ENCODE peak calls at places on chromosomes 3 and 15, in nine cellular contexts. F, T, Q, E, B, J, X, L and W are unnamed samples.

GRCh38 chr3:128070898-128071591 is 18.8 kb downstream of the SEC61A1 start:
- DNase-seq in X (no peak), F (no peak), Q (no peak), T (no peak), E (no peak), B (no peak), L (no peak), J (no peak), W (no peak)

GRCh38 chr15:55277116-55277564 is 12.5 kb downstream of the RAB27A start:
- DNase-seq in X (no peak), J (no peak), L (no peak), F (no peak), T (no peak), B (no peak), Q (peak), E (no peak), W (no peak)

GRCh38 chr15:57525581-57525980 is 66.1 kb upstream of the MYZAP start:
- DNase-seq in B (no peak), F (no peak), J (no peak), L (no peak), T (no peak), E (no peak), Q (no peak), X (no peak), W (no peak)

GRCh38 chr3:189721873-189722665 is 90.9 kb downstream of the TP63 start:
- DNase-seq in Q (no peak), L (peak), B (no peak), T (no peak), F (no peak), X (no peak), E (no peak), J (no peak), W (peak)

GRCh38 chr15:101323793-101324505 is 28.9 kb upstream of the SNRPA1 start:
- DNase-seq in B (no peak), X (no peak), F (no peak), E (no peak), T (no peak), Q (no peak), J (no peak), L (no peak), W (no peak)

GRCh38 chr3:126394179-126394976 is at the start of gene CFAP100:
- DNase-seq in T (no peak), L (peak), J (peak), E (no peak), B (no peak), F (peak), Q (peak), X (no peak), W (peak)

GRCh38 chr3:195697582-195698324 is 23.0 kb upstream of the MUC20 start:
- DNase-seq in L (peak), Q (peak), X (peak), F (no peak), E (peak), B (no peak), T (peak), J (peak), W (peak)

GRCh38 chr3:76107935-76108570 is 322.7 kb upstream of the ZNF717 start:
- DNase-seq in T (peak), F (peak), X (no peak), B (no peak), L (peak), Q (peak), E (peak), J (no peak), W (peak)

GRCh38 chr3:191020730-191021405 is 158.4 kb upstream of the GMNC start:
- DNase-seq in L (no peak), F (no peak), E (peak), X (no peak), B (no peak), J (no peak), T (peak), Q (no peak), W (no peak)

GRCh38 chr3:71374582-71374981 is 208.9 kb downstream of the FOXP1 start:
- DNase-seq in B (no peak), E (no peak), T (no peak), F (no peak), J (no peak), X (no peak), Q (no peak), L (no peak), W (no peak)

GRCh38 chr15:78492841-78493240 is 14.5 kb upstream of the HYKK start:
- DNase-seq in T (peak), X (no peak), Q (peak), J (no peak), E (peak), F (no peak), B (no peak), L (no peak), W (no peak)

GRCh38 chr3:30496496-30496966 is 109.9 kb upstream of the TGFBR2 start:
- DNase-seq in X (no peak), L (peak), J (peak), T (no peak), E (peak), F (no peak), B (peak), Q (peak), W (peak)

GRCh38 chr3:33377931-33378330 is 62.3 kb downstream of the UBP1 start:
- DNase-seq in E (peak), B (no peak), F (no peak), J (no peak), Q (peak), X (no peak), T (no peak), L (peak), W (peak)

GRCh38 chr3:9770276-9770812 is 597 bp upstream of the CAMK1 start:
- DNase-seq in X (no peak), T (no peak), B (peak), J (peak), E (no peak), Q (peak), L (no peak), F (no peak), W (no peak)

GRCh38 chr3:147669076-147669475 is 259.9 kb downstream of the ZIC1 start:
- DNase-seq in L (no peak), F (no peak), J (no peak), Q (no peak), B (no peak), T (no peak), E (no peak), X (no peak), W (no peak)

GRCh38 chr3:188123170-188123920 is 30.6 kb upstream of the LPP start:
- DNase-seq in Q (peak), B (no peak), F (no peak), J (no peak), L (peak), E (no peak), T (no peak), X (no peak), W (no peak)

GRCh38 chr15:20295238-20295811 is 246.3 kb downstream of the GOLGA6L6 start:
- DNase-seq in E (no peak), Q (no peak), L (no peak), J (no peak), F (no peak), X (no peak), T (no peak), B (no peak), W (no peak)

GRCh38 chr3:115401891-115402501 is 221.3 kb upstream of the GAP43 start:
- DNase-seq in T (peak), J (no peak), X (no peak), F (no peak), B (no peak), Q (peak), E (peak), L (peak), W (peak)

GRCh38 chr15:87561641-87562040 is 694.9 kb downstream of the NTRK3 start:
- DNase-seq in T (no peak), F (no peak), Q (no peak), J (no peak), X (no peak), E (no peak), B (no peak), L (no peak), W (no peak)

GRCh38 chr15:99169769-99170311 is 65.0 kb downstream of the SYNM start:
- DNase-seq in T (peak), X (no peak), J (peak), F (no peak), Q (peak), E (peak), B (no peak), L (no peak), W (no peak)

GRCh38 chr15:25554640-25555039 is 115.8 kb upstream of the UBE3A start:
- DNase-seq in T (no peak), J (no peak), L (no peak), B (no peak), X (no peak), E (no peak), F (no peak), Q (no peak), W (no peak)

GRCh38 chr3:181709537-181710279 is 2.0 kb upstream of the SOX2 start:
- DNase-seq in F (peak), E (peak), J (peak), T (no peak), L (peak), X (peak), Q (peak), B (peak), W (peak)

GRCh38 chr3:67678665-67679064 is 24.3 kb upstream of the SUCLG2 start:
- DNase-seq in F (no peak), J (no peak), X (no peak), T (no peak), B (no peak), E (no peak), L (no peak), Q (no peak), W (no peak)

GRCh38 chr3:42013652-42014442 is 51.9 kb upstream of the ULK4 start:
- DNase-seq in T (no peak), X (no peak), F (peak), Q (no peak), E (no peak), L (no peak), B (no peak), J (peak), W (no peak)

GRCh38 chr3:45677045-45677436 is 12.2 kb upstream of the SACM1L start:
- DNase-seq in Q (peak), L (peak), J (peak), F (no peak), T (peak), B (peak), X (no peak), E (peak), W (peak)

DNA sequence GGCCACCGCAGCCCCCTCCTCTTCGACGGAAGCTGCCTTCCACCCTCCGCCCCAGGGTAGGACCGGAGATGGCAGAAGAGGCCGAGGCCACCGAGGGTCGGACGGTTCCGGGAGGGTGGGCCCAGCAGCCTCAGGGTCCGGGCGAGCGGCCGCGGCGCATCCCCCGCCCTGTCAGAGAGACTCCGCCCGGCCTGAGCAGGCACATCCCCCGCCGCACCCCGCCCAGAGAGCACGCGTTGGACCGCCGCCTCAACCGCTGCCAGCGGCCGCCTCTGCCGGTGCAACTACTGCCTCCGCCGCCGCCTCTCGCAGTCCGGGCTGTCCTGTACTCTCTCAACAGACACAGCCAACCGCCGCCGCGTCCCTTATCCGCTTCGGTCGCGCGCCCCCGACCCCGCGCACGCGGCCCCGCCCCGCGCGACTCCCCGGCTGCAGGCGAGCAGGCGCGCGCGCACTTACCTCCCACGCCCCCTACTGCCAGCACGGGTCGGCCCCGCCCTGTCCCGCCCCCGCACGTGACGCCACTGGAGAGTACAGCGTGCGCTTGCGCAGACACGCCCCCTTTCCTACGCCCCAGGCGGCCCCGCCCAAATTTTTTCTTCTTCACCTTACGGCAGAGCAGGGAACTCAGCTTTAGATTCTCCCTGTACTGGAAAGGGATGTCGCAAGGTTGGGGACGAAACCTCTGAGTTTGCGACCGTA is at the start of gene MYO9A:
- DNase-seq in X (peak), L (peak), B (peak), Q (peak), F (peak), T (peak), J (peak), E (peak), W (peak)
- TF ChIP-seq CTCF in X (no peak), L (peak), B (no peak), Q (no peak), F (no peak), T (peak), J (peak), E (peak), W (no peak)

DNA sequence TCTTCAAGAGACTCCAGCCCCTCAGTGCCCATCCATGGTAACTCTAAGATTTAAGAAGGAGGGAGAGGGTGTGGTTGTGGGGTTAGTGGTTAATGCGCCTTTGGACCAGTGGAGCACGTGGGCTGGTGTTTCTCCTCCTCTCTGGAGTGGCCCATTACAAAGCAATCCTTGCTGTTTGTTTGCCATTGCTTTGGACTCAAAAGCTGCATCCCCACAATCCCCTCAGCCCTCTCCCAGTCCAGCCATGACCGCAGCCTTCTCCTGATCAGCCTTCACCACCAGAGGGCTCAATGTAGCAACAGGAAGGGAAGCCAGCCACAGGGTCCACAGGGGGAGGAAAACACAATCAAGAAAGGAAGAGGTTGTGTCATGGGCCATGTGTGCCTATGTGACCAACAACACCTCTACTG is 38.4 kb upstream of the FAM174B start:
- DNase-seq in B (no peak), F (peak), J (no peak), L (peak), E (no peak), X (no peak), T (no peak), Q (peak), W (no peak)
- TF ChIP-seq CTCF in B (no peak), F (peak), J (no peak), L (peak), E (peak), X (peak), T (peak), Q (peak), W (peak)

GRCh38 chr15:40289140-40289775 is 6.4 kb upstream of the ANKRD63 start:
- DNase-seq in F (no peak), J (no peak), L (no peak), X (no peak), T (no peak), Q (no peak), B (no peak), E (no peak), W (peak)
- TF ChIP-seq CTCF in F (no peak), J (no peak), L (peak), X (no peak), T (no peak), Q (no peak), B (no peak), E (no peak), W (no peak)

DNA sequence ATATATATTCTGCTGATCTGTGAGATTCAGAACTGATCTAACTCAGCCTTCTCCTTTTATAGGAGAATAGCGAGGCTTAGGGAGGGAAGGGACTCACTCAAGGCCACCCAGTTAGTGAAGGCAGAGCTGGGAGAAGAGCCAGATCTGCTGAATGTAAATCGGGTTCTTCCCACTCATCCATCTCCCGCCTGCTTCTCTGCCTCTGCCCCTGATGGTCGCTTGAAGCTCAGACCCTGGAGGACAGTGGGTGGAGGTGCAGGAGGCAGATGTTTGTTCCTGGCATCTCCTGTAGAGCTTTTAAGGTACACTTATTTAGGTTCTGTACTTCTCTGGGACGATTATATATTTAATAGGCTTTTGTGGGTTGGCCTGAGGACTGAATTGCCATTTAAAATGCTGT is 4.3 kb downstream of the PDIA5 start:
- DNase-seq in B (no peak), X (no peak), J (no peak), L (no peak), Q (peak), T (no peak), F (peak), E (no peak), W (no peak)
- TF ChIP-seq CTCF in B (no peak), X (no peak), J (no peak), L (no peak), Q (peak), T (no peak), F (peak), E (peak), W (peak)

GRCh38 chr15:60343221-60343970 is 54.4 kb downstream of the ANXA2 start:
- DNase-seq in B (no peak), L (no peak), F (no peak), X (no peak), T (no peak), Q (no peak), J (no peak), E (no peak), W (peak)

GRCh38 chr15:60337069-60337468 is 60.7 kb downstream of the ANXA2 start:
- DNase-seq in L (no peak), X (no peak), F (no peak), Q (no peak), B (no peak), T (no peak), J (no peak), E (no peak), W (no peak)

GRCh38 chr15:60339236-60339635 is 58.5 kb downstream of the ANXA2 start:
- DNase-seq in B (no peak), E (no peak), Q (no peak), J (no peak), F (no peak), L (no peak), X (no peak), T (no peak), W (no peak)

GRCh38 chr15:60338810-60339209 is 59.0 kb downstream of the ANXA2 start:
- DNase-seq in F (no peak), X (no peak), T (no peak), E (no peak), L (no peak), Q (no peak), J (no peak), B (no peak), W (peak)

DNA sequence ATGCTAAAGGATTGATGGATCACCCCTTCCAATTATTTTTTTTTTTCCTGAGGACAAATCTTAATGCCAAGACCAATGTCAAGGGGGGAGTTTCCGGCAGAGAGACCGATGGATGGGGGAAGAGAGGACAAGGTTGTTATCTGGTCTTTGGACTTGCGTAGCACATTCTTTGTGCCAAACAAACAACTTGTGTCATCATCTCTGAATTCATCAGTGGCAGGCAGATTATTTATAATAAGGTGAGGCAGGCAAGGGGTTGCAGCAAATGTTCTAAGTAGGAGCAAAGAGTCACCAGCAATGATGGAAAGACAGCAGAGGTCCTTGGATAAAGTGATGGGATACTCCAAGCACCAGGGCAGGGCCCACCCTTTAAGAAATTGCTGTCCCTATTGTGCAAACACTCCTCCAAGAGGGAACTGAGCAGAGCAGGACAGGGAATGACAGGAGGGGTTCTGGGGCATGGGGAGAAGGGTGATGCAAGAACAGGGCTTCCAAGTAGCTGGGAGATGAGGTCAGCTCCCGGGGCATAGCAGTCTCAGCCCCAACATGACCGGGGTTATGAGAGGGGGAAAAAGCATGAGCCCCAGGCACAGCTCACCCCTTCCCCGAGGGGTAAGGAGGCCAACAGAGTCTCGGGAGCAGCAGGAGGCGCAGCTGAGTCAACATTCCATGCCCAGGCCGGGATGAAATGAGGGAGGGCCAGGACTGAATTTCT is 57.4 kb downstream of the ANXA2 start:
- DNase-seq in E (no peak), B (no peak), J (no peak), F (no peak), L (peak), X (no peak), T (no peak), Q (no peak), W (peak)
- TF ChIP-seq CTCF in E (peak), B (no peak), J (no peak), F (no peak), L (peak), X (peak), T (peak), Q (peak), W (no peak)

GRCh38 chr3:40925228-40925627 is 274.1 kb upstream of the CTNNB1 start:
- DNase-seq in E (no peak), F (no peak), T (no peak), Q (no peak), B (no peak), L (no peak), J (no peak), X (no peak), W (no peak)

GRCh38 chr3:40930772-40931171 is 268.5 kb upstream of the CTNNB1 start:
- DNase-seq in X (no peak), Q (no peak), L (no peak), B (no peak), J (no peak), E (no peak), T (no peak), F (no peak), W (no peak)

GRCh38 chr3:40924559-40925058 is 274.7 kb upstream of the CTNNB1 start:
- DNase-seq in E (no peak), Q (no peak), X (no peak), J (no peak), B (no peak), F (no peak), L (no peak), T (no peak), W (no peak)

DNA sequence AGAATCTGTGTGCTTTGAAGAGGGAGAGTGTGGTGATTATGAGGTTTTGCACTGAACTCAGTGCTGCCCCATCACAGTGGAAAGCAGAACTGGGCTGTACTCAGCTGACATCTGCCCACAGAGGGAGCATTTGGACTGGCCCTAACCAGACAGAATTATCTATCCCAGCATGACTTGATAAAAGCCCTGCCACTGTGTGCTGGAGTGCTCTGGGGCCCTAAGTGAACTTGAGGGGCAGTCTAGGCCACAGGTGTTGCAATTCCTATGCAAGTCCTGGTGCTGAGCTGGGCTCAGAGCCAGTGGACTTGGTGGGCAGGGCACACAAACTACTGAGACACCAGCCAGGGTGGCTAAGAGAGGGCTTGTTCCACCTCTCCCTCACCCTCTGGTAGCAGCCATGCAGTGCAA is 269.2 kb upstream of the CTNNB1 start:
- DNase-seq in J (no peak), X (no peak), Q (peak), E (no peak), F (peak), L (no peak), B (no peak), T (no peak), W (no peak)
- TF ChIP-seq CTCF in J (no peak), X (no peak), Q (peak), E (no peak), F (peak), L (peak), B (no peak), T (no peak), W (peak)

GRCh38 chr3:108322352-108322751 is 26.0 kb downstream of the HHLA2 start:
- DNase-seq in Q (no peak), X (no peak), F (no peak), B (no peak), L (no peak), J (no peak), T (no peak), E (no peak), W (no peak)
- TF ChIP-seq CTCF in Q (peak), X (no peak), F (no peak), B (no peak), L (no peak), J (no peak), T (no peak), E (no peak), W (no peak)